ENCODE peak calls at places on chromosomes 3 and 15, in ten cellular contexts. K is amniotic epithelial cell; C is CD4-positive, alpha-beta T cell; R is OCI-LY7; O is mesothelial cell of epicardium; E is stimulated activated CD4-positive, alpha-beta T cell treated with anti-CD3 and anti-CD28 coated beads, Interleukin-4, amount 100 ng/mL, for 4 hours; P is posterior vena cava; V is NCI-H524; U is fibroblast of the conjunctiva; Q is Daoy. I is an unnamed sample.

GRCh38 chr3:94596141-94596540 is 533.3 kb downstream of the NSUN3 start:
- DNase-seq in K (no peak), C (no peak), R (no peak), O (no peak), E (no peak), P (no peak), V (no peak), U (no peak), Q (no peak), I (no peak)

GRCh38 chr3:4533489-4534443 is 40.6 kb downstream of the ITPR1 start:
- DNase-seq in K (no peak), C (no peak), R (no peak), O (no peak), E (no peak), P (no peak), V (peak; percentile 95), U (no peak), Q (peak; percentile 21), I (no peak)

GRCh38 chr3:170154569-170155143 is 26.9 kb downstream of the PHC3 start:
- DNase-seq in K (no peak), C (no peak), R (peak; percentile 90), O (no peak), E (no peak), P (no peak), V (no peak), U (no peak), Q (no peak), I (no peak)

GRCh38 chr15:81939604-81940440 is 106.0 kb downstream of the MEX3B start:
- DNase-seq in K (peak; percentile 49), C (no peak), R (peak; percentile 67), O (no peak), E (no peak), P (no peak), V (peak; percentile 31), U (peak; percentile 35), Q (peak; percentile 26), I (peak; percentile 28)

GRCh38 chr3:27253391-27253790 is 115.8 kb downstream of the NEK10 start:
- DNase-seq in K (no peak), C (no peak), R (no peak), O (no peak), E (no peak), P (no peak), V (no peak), U (no peak), Q (no peak), I (no peak)

GRCh38 chr15:36589971-36590370 is 10.5 kb downstream of the CDIN1 start:
- DNase-seq in K (peak; percentile 64), C (no peak), R (no peak), O (no peak), E (no peak), P (no peak), V (no peak), U (no peak), Q (peak; percentile 62), I (no peak)

GRCh38 chr3:159263750-159264561 is 462.1 kb downstream of the MFSD1 start:
- DNase-seq in K (peak; percentile 42), C (no peak), R (peak; percentile 28), O (no peak), E (no peak), P (no peak), V (peak; percentile 57), U (peak; percentile 23), Q (peak; percentile 41), I (peak; percentile 19)

GRCh38 chr3:159787191-159787590 is 201.4 kb upstream of the IL12A start:
- DNase-seq in K (peak; percentile 92), C (no peak), R (no peak), O (no peak), E (no peak), P (no peak), V (no peak), U (peak; percentile 76), Q (peak; percentile 87), I (peak; percentile 90)

GRCh38 chr3:180049391-180049790 is 12.7 kb upstream of the PEX5L start:
- DNase-seq in K (no peak), C (no peak), R (no peak), O (no peak), E (no peak), P (no peak), V (no peak), U (no peak), Q (no peak), I (no peak)

GRCh38 chr15:92034227-92034626 is 180.7 kb downstream of the SLCO3A1 start:
- DNase-seq in K (no peak), C (no peak), R (no peak), O (no peak), E (no peak), P (no peak), V (no peak), U (no peak), Q (peak; percentile 16), I (no peak)

GRCh38 chr15:38150794-38151193 is 101.8 kb upstream of the SPRED1 start:
- DNase-seq in K (no peak), C (no peak), R (no peak), O (no peak), E (no peak), P (no peak), V (no peak), U (no peak), Q (no peak), I (no peak)

GRCh38 chr3:187261541-187261969 is 30.0 kb downstream of the MASP1 start:
- DNase-seq in K (peak; percentile 31), C (no peak), R (no peak), O (no peak), E (no peak), P (no peak), V (no peak), U (peak; percentile 85), Q (no peak), I (no peak)

GRCh38 chr15:20295238-20295811 is 246.3 kb downstream of the GOLGA6L6 start:
- DNase-seq in K (no peak), C (no peak), R (no peak), O (no peak), E (no peak), P (no peak), V (no peak), U (no peak), Q (no peak), I (no peak)

GRCh38 chr3:10196389-10197052 is 31.8 kb downstream of the IRAK2 start:
- DNase-seq in K (no peak), C (no peak), R (no peak), O (no peak), E (no peak), P (peak; percentile 91), V (no peak), U (peak; percentile 84), Q (peak; percentile 83), I (no peak)

GRCh38 chr15:51223771-51224229 is 114.6 kb downstream of the CYP19A1 start:
- DNase-seq in K (peak; percentile 48), C (no peak), R (no peak), O (no peak), E (no peak), P (no peak), V (no peak), U (peak; percentile 61), Q (peak; percentile 89), I (no peak)

GRCh38 chr3:28840976-28841376 is 439.9 kb upstream of the RBMS3 start:
- DNase-seq in K (peak; percentile 9), C (no peak), R (no peak), O (no peak), E (no peak), P (no peak), V (no peak), U (no peak), Q (peak; percentile 32), I (no peak)

GRCh38 chr3:194249323-194250103 is 101.6 kb downstream of the CPN2 start:
- DNase-seq in K (no peak), C (no peak), R (no peak), O (peak; percentile 53), E (no peak), P (no peak), V (peak; percentile 94), U (peak; percentile 33), Q (no peak), I (no peak)

GRCh38 chr15:77841376-77841775 is 208.7 kb upstream of the LINGO1 start:
- DNase-seq in K (no peak), C (no peak), R (no peak), O (no peak), E (no peak), P (no peak), V (no peak), U (no peak), Q (no peak), I (no peak)

GRCh38 chr3:184259878-184260570 is 1.3 kb downstream of the CAMK2N2 start:
- DNase-seq in K (no peak), C (peak; percentile 43), R (no peak), O (peak; percentile 68), E (peak; percentile 52), P (peak; percentile 83), V (peak; percentile 54), U (no peak), Q (peak; percentile 66), I (peak; percentile 62)

GRCh38 chr3:23501201-23501824 is 298.2 kb downstream of the UBE2E2 start:
- DNase-seq in K (no peak), C (no peak), R (no peak), O (no peak), E (no peak), P (no peak), V (no peak), U (no peak), Q (no peak), I (no peak)

GRCh38 chr3:65713016-65713415 is 325.7 kb downstream of the MAGI1 start:
- DNase-seq in K (peak; percentile 90), C (no peak), R (no peak), O (no peak), E (no peak), P (no peak), V (peak; percentile 3), U (peak; percentile 43), Q (peak; percentile 11), I (no peak)

GRCh38 chr3:111070772-111071256 is 802 bp upstream of the NECTIN3 start:
- DNase-seq in K (no peak), C (no peak), R (no peak), O (no peak), E (peak; percentile 15), P (peak; percentile 80), V (peak; percentile 93), U (no peak), Q (no peak), I (no peak)

GRCh38 chr3:105402287-105402801 is 35.6 kb downstream of the ALCAM start:
- DNase-seq in K (peak; percentile 77), C (no peak), R (no peak), O (no peak), E (no peak), P (peak; percentile 29), V (no peak), U (no peak), Q (peak; percentile 79), I (peak; percentile 38)

GRCh38 chr15:96121521-96121920 is 209.0 kb upstream of the NR2F2 start:
- DNase-seq in K (no peak), C (no peak), R (no peak), O (no peak), E (no peak), P (no peak), V (no peak), U (no peak), Q (no peak), I (no peak)

GRCh38 chr3:69033470-69033869 is 18.7 kb downstream of the TMF1 start:
- DNase-seq in K (peak; percentile 93), C (no peak), R (no peak), O (no peak), E (no peak), P (no peak), V (no peak), U (no peak), Q (peak; percentile 32), I (no peak)

GRCh38 chr3:100040446-100040845 is 73.9 kb downstream of the FILIP1L start:
- DNase-seq in K (peak; percentile 70), C (no peak), R (no peak), O (no peak), E (no peak), P (no peak), V (no peak), U (no peak), Q (no peak), I (no peak)

GRCh38 chr3:125634346-125634964 is 39.2 kb upstream of the OSBPL11 start:
- DNase-seq in K (no peak), C (no peak), R (no peak), O (no peak), E (no peak), P (no peak), V (no peak), U (no peak), Q (no peak), I (no peak)

GRCh38 chr3:28699283-28699682 is 350.7 kb upstream of the AZI2 start:
- DNase-seq in K (no peak), C (no peak), R (no peak), O (no peak), E (no peak), P (no peak), V (no peak), U (no peak), Q (no peak), I (no peak)